ENCODE peak calls at places on chromosome 18, in ten cellular contexts. Z is stomach, F is HepG2, A is H1, R is tibial nerve, T is A549, X is ovary, Q is suprapubic skin, Y is K562, D is transverse colon. J is an unnamed sample.

GRCh38 chr18:27447530-27447929 is 262.4 kb upstream of the CHST9 start:
- DNase-seq in Z (no peak), F (no peak), A (no peak), R (no peak), T (no peak), X (no peak), Q (no peak), Y (no peak), D (no peak), J (no peak)

GRCh38 chr18:79596451-79597175 is 83.0 kb upstream of the CTDP1 start:
- DNase-seq in Z (no peak), F (no peak), A (no peak), R (no peak), T (no peak), X (peak; percentile 10), Q (peak; percentile 47), Y (no peak), D (peak; percentile 4), J (no peak)

GRCh38 chr18:9404565-9405060 is 70.0 kb downstream of the TWSG1 start:
- DNase-seq in Z (no peak), F (no peak), A (no peak), R (no peak), T (no peak), X (no peak), Q (no peak), Y (peak; percentile 69), D (no peak), J (no peak)

GRCh38 chr18:41870817-41871216 is 84.2 kb upstream of the PIK3C3 start:
- DNase-seq in Z (no peak), F (no peak), A (no peak), R (no peak), T (no peak), X (no peak), Q (no peak), Y (no peak), D (no peak), J (no peak)

GRCh38 chr18:49768051-49768391 is 45.3 kb downstream of the ACAA2 start:
- DNase-seq in Z (peak; percentile 65), F (peak; percentile 18), A (peak; percentile 74), R (peak; percentile 38), T (peak; percentile 61), X (peak; percentile 36), Q (no peak), Y (peak; percentile 12), D (peak; percentile 70), J (no peak)

GRCh38 chr18:43751203-43751602 is 473.9 kb upstream of the SYT4 start:
- DNase-seq in Z (no peak), F (no peak), A (no peak), R (no peak), T (no peak), X (no peak), Q (no peak), Y (no peak), D (no peak), J (no peak)

GRCh38 chr18:31596081-31596872 is 4.6 kb downstream of the TTR start:
- DNase-seq in Z (no peak), F (peak; percentile 67), A (no peak), R (no peak), T (peak; percentile 5), X (no peak), Q (no peak), Y (no peak), D (no peak), J (no peak)

GRCh38 chr18:76056467-76057194 is 438.4 kb downstream of the ZNF516 start:
- DNase-seq in Z (no peak), F (no peak), A (no peak), R (peak; percentile 82), T (no peak), X (peak; percentile 78), Q (no peak), Y (no peak), D (peak; percentile 10), J (peak; percentile 92)

GRCh38 chr18:32956591-32957310 is 183.9 kb upstream of the KLHL14 start:
- DNase-seq in Z (no peak), F (no peak), A (no peak), R (peak; percentile 31), T (no peak), X (no peak), Q (no peak), Y (no peak), D (no peak), J (no peak)

GRCh38 chr18:56314396-56314795 is 324.0 kb downstream of the TXNL1 start:
- DNase-seq in Z (no peak), F (no peak), A (no peak), R (no peak), T (peak; percentile 10), X (no peak), Q (no peak), Y (no peak), D (no peak), J (no peak)

GRCh38 chr18:13136689-13137040 is 81.9 kb upstream of the LDLRAD4 start:
- DNase-seq in Z (no peak), F (no peak), A (peak; percentile 58), R (no peak), T (no peak), X (peak; percentile 54), Q (no peak), Y (no peak), D (peak; percentile 21), J (no peak)

GRCh38 chr18:63198868-63199742 is 120.5 kb downstream of the BCL2 start:
- DNase-seq in Z (no peak), F (no peak), A (no peak), R (no peak), T (no peak), X (no peak), Q (no peak), Y (no peak), D (no peak), J (no peak)

GRCh38 chr18:49565656-49566055 is 3.8 kb downstream of the LIPG start:
- DNase-seq in Z (peak; percentile 82), F (no peak), A (no peak), R (no peak), T (no peak), X (peak; percentile 21), Q (no peak), Y (no peak), D (peak; percentile 21), J (no peak)

GRCh38 chr18:40249390-40250080 is 1705.5 kb upstream of the PIK3C3 start:
- DNase-seq in Z (no peak), F (no peak), A (no peak), R (no peak), T (no peak), X (no peak), Q (no peak), Y (no peak), D (no peak), J (no peak)

GRCh38 chr18:39842042-39842791 is 2112.8 kb upstream of the PIK3C3 start:
- DNase-seq in Z (no peak), F (no peak), A (no peak), R (no peak), T (no peak), X (no peak), Q (no peak), Y (no peak), D (no peak), J (no peak)

GRCh38 chr18:48079885-48080284 is 149.4 kb upstream of the SMAD2 start:
- DNase-seq in Z (no peak), F (no peak), A (no peak), R (no peak), T (no peak), X (no peak), Q (no peak), Y (no peak), D (no peak), J (no peak)
- TF ChIP-seq CTCF in Z (no peak), F (no peak), A (no peak), R (no peak), T (no peak), X (no peak), Q (no peak), Y (no peak), D (no peak), J (no peak)

DNA sequence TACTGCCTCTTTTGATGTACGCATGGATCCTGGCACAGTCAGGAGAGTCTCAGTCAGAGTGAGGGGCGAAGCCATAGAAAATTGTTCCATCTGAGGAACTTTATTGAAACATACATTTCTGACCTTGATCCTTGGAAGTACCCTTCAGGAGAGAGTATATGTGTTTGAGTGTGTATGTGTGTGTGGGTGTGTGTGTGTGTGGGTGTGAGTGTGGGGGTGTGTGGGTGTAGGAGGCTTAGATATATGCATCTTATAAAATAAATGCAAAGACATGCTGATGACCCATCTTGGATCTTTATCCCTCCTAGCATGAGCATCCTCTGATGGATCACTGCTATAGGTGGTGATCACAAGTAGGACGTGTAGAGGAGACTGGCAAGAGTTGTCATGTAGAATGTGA is 93.5 kb downstream of the SETBP1 start:
- DNase-seq in Z (no peak), F (no peak), A (no peak), R (no peak), T (no peak), X (no peak), Q (no peak), Y (no peak), D (no peak), J (no peak)
- TF ChIP-seq EP300 in Z (no peak), F (no peak), A (no peak), R (no peak), T (no peak), X (no peak), Q (no peak), Y (no peak), D (no peak), J (no peak)

DNA sequence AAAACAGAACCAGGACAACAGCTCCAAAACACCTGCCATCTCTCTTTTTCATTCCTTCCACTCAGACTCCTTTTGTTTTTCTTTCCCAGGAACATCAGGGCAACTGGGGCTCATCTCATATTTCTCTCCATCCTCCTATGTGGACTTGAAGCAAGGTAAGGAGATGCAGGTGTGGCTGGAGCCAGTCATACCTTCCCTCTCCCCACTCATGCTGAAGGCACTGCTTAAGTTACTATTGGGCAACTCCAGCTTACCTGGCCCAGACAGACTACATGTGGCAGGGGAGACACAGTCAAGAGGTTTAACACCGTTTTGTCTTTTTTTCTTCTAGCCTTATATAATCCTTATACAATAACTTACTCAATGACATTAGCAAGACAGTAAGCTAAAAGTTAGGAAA is 38.4 kb downstream of the LAMA1 start:
- DNase-seq in Z (no peak), F (no peak), A (no peak), R (no peak), T (no peak), X (no peak), Q (no peak), Y (no peak), D (no peak), J (peak; percentile 55)
- TF ChIP-seq POLR2A in Z (no peak), F (no peak), A (no peak), R (no peak), T (no peak), X (no peak), Q (no peak), Y (no peak), D (no peak), J (no peak)

DNA sequence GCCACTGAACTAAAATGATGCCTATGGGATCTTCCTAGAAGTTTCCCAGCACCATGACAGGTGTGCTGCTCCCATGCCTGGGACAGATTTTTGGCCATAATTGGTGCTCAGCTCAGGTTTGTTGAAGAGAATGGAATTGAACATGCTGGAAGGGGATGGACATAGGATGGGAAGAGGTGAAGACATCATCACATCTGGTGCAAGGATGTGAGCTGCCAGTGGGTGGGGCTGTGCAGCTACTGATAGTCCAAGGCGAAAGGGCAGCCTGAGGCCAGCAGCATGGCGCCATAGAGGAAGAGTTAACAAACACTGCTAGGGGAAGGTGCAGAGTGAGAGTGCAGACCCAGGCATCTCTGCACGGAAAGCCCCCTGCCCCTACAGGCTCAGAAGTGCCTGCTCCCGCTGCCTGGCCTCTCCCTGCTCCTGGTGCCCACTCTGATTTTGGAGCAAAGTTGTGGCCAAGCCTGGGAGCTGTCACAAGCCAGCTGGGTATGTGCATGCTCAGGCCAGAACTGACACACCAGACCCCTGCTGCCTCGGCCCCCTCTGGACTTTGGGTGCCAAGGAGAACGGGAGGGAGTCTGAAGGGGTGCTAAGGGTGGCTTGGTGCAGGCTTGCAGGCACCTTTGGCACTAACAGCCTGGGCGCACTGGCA is 178.6 kb downstream of the ZBTB7C start:
- DNase-seq in Z (peak; percentile 52), F (peak; percentile 57), A (peak; percentile 84), R (peak; percentile 60), T (peak; percentile 66), X (no peak), Q (no peak), Y (peak; percentile 34), D (peak; percentile 75), J (no peak)
- TF ChIP-seq CTCF in Z (no peak), F (peak; percentile 80), A (peak; percentile 98), R (no peak), T (peak; percentile 49), X (no peak), Q (peak; percentile 41), Y (peak; percentile 59), D (peak; percentile 32), J (peak; percentile 57)